ENCODE peak calls at places on chromosomes 1 and 21, in five cellular contexts. T is astrocyte of the spinal cord, O is GM06990, L is left lung, C is hepatocyte. Q is an unnamed sample.

GRCh38 chr1:37537378-37537777 is 16.7 kb downstream of the SNIP1 start:
- DNase-seq in L (no peak), O (no peak), C (no peak), T (peak; percentile 73), Q (peak; percentile 90)

GRCh38 chr1:179823693-179824092 is 53.9 kb downstream of the TOR1AIP2 start:
- DNase-seq in T (no peak), O (no peak), C (no peak), L (no peak), Q (no peak)

GRCh38 chr1:58854576-58854975 is 70.7 kb upstream of the JUN start:
- DNase-seq in T (no peak), C (no peak), O (peak; percentile 43), L (no peak), Q (no peak)

GRCh38 chr1:40651138-40651857 is 14.2 kb downstream of the RIMS3 start:
- DNase-seq in L (no peak), C (no peak), O (no peak), T (no peak), Q (no peak)

GRCh38 chr1:183881387-183882084 is 76.6 kb downstream of the RGL1 start:
- DNase-seq in C (peak; percentile 80), T (peak; percentile 85), L (peak; percentile 83), O (no peak), Q (peak; percentile 88)

GRCh38 chr1:244012232-244012631 is 38.9 kb upstream of the ZBTB18 start:
- DNase-seq in L (no peak), O (no peak), C (no peak), T (peak; percentile 71), Q (peak; percentile 60)

GRCh38 chr1:246219508-246220030 is 287.5 kb downstream of the SMYD3 start:
- DNase-seq in O (peak; percentile 18), C (peak; percentile 23), T (no peak), L (no peak), Q (peak; percentile 52)

GRCh38 chr1:31795801-31796621 is 19.8 kb downstream of the SPOCD1 start:
- DNase-seq in T (peak; percentile 78), L (peak; percentile 42), C (peak; percentile 54), O (no peak), Q (peak; percentile 83)

GRCh38 chr1:227939791-227940771 is 7.7 kb downstream of the WNT9A start:
- DNase-seq in T (no peak), L (peak; percentile 65), O (no peak), C (no peak), Q (no peak)

GRCh38 chr1:178961331-178961730 is 64.4 kb upstream of the FAM20B start:
- DNase-seq in L (no peak), C (no peak), T (no peak), O (no peak), Q (no peak)

GRCh38 chr21:33975548-33976081 is 60.0 kb upstream of the ATP5PO start:
- DNase-seq in O (peak; percentile 83), T (peak; percentile 19), C (peak; percentile 24), L (no peak), Q (no peak)

GRCh38 chr1:81155131-81155530 is 645.6 kb upstream of the ADGRL2 start:
- DNase-seq in T (peak; percentile 46), L (no peak), O (no peak), C (no peak), Q (peak; percentile 70)

GRCh38 chr1:51648180-51649109 is 31.6 kb downstream of the OSBPL9 start:
- DNase-seq in O (no peak), L (no peak), T (peak; percentile 62), C (peak; percentile 81), Q (peak; percentile 94)

GRCh38 chr21:33682992-33683627 is 40.8 kb downstream of the ITSN1 start:
- DNase-seq in O (no peak), C (peak; percentile 63), T (peak; percentile 95), L (no peak), Q (peak; percentile 98)

GRCh38 chr1:225480825-225481434 is 53.1 kb upstream of the LBR start:
- DNase-seq in L (no peak), O (peak; percentile 36), T (no peak), C (peak; percentile 72), Q (peak; percentile 55)

GRCh38 chr1:40592107-40592773 is 60.8 kb downstream of the ZNF684 start:
- DNase-seq in C (peak; percentile 34), L (no peak), T (peak; percentile 27), O (no peak), Q (peak; percentile 70)

GRCh38 chr1:244836598-244836997 is 1.1 kb downstream of the COX20 start:
- DNase-seq in L (no peak), O (no peak), C (no peak), T (no peak), Q (peak; percentile 31)

GRCh38 chr1:33186936-33187335 is 5.1 kb upstream of the TRIM62 start:
- DNase-seq in T (no peak), O (no peak), C (no peak), L (no peak), Q (no peak)

GRCh38 chr1:181314959-181315358 is 168.4 kb upstream of the CACNA1E start:
- DNase-seq in C (no peak), L (no peak), O (no peak), T (no peak), Q (no peak)

GRCh38 chr1:223319913-223320600 is 43.9 kb downstream of the SUSD4 start:
- DNase-seq in L (no peak), T (no peak), O (no peak), C (no peak), Q (no peak)

GRCh38 chr1:163730366-163730765 is 408.6 kb downstream of the NUF2 start:
- DNase-seq in T (peak; percentile 22), O (no peak), L (no peak), C (peak; percentile 17), Q (no peak)

GRCh38 chr1:162384601-162385279 is 3.2 kb downstream of the C1orf226 start:
- DNase-seq in L (no peak), T (no peak), C (no peak), O (no peak), Q (no peak)

GRCh38 chr21:29219165-29219770 is 79.5 kb upstream of the BACH1 start:
- DNase-seq in O (no peak), L (no peak), C (no peak), T (no peak), Q (peak; percentile 65)

GRCh38 chr1:15188678-15189077 is 35.1 kb downstream of the TMEM51 start:
- DNase-seq in T (no peak), C (no peak), L (no peak), O (no peak), Q (no peak)

GRCh38 chr1:211724711-211725196 is 49.3 kb upstream of the NEK2 start:
- DNase-seq in L (no peak), O (no peak), C (no peak), T (peak; percentile 22), Q (peak; percentile 22)

GRCh38 chr1:153968000-153968363 is 280 bp downstream of the CREB3L4 start:
- DNase-seq in C (peak; percentile 55), L (no peak), T (no peak), O (no peak), Q (no peak)

GRCh38 chr21:33641339-33642026 is at the start of gene CRYZL1:
- DNase-seq in O (peak; percentile 99), L (peak; percentile 100), C (peak; percentile 100), T (peak; percentile 100), Q (peak; percentile 100)

GRCh38 chr1:117616356-117616755 is 10.5 kb downstream of the TENT5C start:
- DNase-seq in L (no peak), C (no peak), T (no peak), O (no peak), Q (no peak)

GRCh38 chr21:30206551-30207251 is 9.2 kb downstream of the CLDN8 start:
- DNase-seq in T (peak; percentile 5), O (no peak), L (no peak), C (no peak), Q (peak; percentile 63)

GRCh38 chr1:22075718-22076117 is 23.2 kb downstream of the CDC42 start:
- DNase-seq in C (no peak), T (no peak), L (no peak), O (no peak), Q (no peak)
- H3K4me3 ChIP-seq in C (no peak overlapping the region), T (no peak overlapping the region), L (no peak overlapping the region), O (no peak overlapping the region), Q (no peak overlapping the region)

GRCh38 chr1:231733063-231733462 is 106.5 kb downstream of the DISC1 start:
- DNase-seq in C (no peak), T (no peak), O (no peak), L (no peak), Q (no peak)
- TF ChIP-seq CTCF in C (no peak), T (no peak), O (no peak), L (no peak), Q (no peak)

GRCh38 chr1:84693009-84693408 is 2.7 kb upstream of the SSX2IP start:
- DNase-seq in T (no peak), L (no peak), O (no peak), C (no peak), Q (no peak)
- H3K4me3 ChIP-seq in T (no peak overlapping the region), L (no peak overlapping the region), O (no peak overlapping the region), C (no peak overlapping the region), Q (no peak overlapping the region)

DNA sequence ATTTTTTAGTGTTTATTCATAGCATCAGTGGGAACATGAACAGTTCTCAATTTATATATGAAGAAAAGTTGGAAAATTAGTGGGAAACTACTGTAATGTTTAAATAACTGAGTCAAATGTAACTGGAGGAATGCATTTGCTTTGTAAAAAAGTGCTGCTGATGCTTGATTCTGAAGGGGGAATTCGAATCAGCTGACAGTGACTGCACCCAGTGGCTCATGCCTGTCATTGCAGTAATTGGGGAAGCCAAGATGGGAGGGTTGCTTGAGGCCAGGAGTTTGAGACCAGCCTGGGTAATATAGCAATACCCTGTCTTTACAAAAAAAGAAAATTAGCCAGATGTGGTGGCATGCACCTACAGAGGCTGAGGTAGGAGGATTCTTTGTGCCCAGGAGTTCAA is 398.4 kb downstream of the ZP4 start:
- DNase-seq in T (no peak), L (no peak), C (no peak), O (no peak), Q (no peak)
- TF ChIP-seq CTCF in T (no peak), L (no peak), C (no peak), O (peak; percentile 12), Q (no peak)

Q was measured in choroid plexus epithelial cell.